ENCODE peak calls at places on chromosomes 13 and 19, in seven cellular contexts. M, H, T, Q, J, B and K are unnamed samples.

GRCh38 chr19:58020129-58020528 is 13.7 kb upstream of the ZSCAN1 start:
- DNase-seq in M (no peak), H (no peak), T (no peak), Q (no peak), J (no peak), B (no peak), K (no peak)

GRCh38 chr13:32669030-32669646 is 82.9 kb downstream of the PDS5B start:
- DNase-seq in M (peak), H (no peak), T (peak), Q (no peak), J (peak), B (peak), K (peak)

GRCh38 chr13:70835349-70835748 is 727.1 kb upstream of the KLHL1 start:
- DNase-seq in M (no peak), H (no peak), T (no peak), Q (no peak), J (no peak), B (no peak), K (no peak)

GRCh38 chr19:18408053-18408476 is 10.6 kb upstream of the LRRC25 start:
- DNase-seq in M (no peak), H (no peak), T (no peak), Q (peak), J (no peak), B (no peak), K (peak)

GRCh38 chr19:6023936-6024335 is 46.0 kb upstream of the RANBP3 start:
- DNase-seq in M (no peak), H (no peak), T (no peak), Q (no peak), J (no peak), B (no peak), K (no peak)

GRCh38 chr19:2274937-2275535 is 6.9 kb downstream of the PEAK3 start:
- DNase-seq in M (peak), H (no peak), T (peak), Q (peak), J (peak), B (peak), K (peak)

GRCh38 chr19:15432018-15432494 is 13.3 kb upstream of the AKAP8L start:
- DNase-seq in M (no peak), H (no peak), T (no peak), Q (peak), J (no peak), B (no peak), K (no peak)

GRCh38 chr13:75258159-75258782 is 223.7 kb downstream of the TBC1D4 start:
- DNase-seq in M (peak), H (no peak), T (no peak), Q (no peak), J (no peak), B (peak), K (peak)

GRCh38 chr13:99289674-99290337 is 17.4 kb downstream of the GPR183 start:
- DNase-seq in M (no peak), H (no peak), T (peak), Q (peak), J (no peak), B (no peak), K (no peak)

GRCh38 chr13:21420706-21421105 is 38.4 kb downstream of the ZDHHC20 start:
- DNase-seq in M (no peak), H (no peak), T (no peak), Q (no peak), J (no peak), B (no peak), K (no peak)

GRCh38 chr19:8662263-8662662 is 31.8 kb downstream of the NFILZ start:
- DNase-seq in M (no peak), H (no peak), T (no peak), Q (no peak), J (no peak), B (no peak), K (no peak)

GRCh38 chr19:14300281-14300680 is 81.0 kb upstream of the ADGRE5 start:
- DNase-seq in M (no peak), H (no peak), T (no peak), Q (no peak), J (no peak), B (peak), K (no peak)

GRCh38 chr19:29873024-29873800 is 61.4 kb downstream of the CCNE1 start:
- DNase-seq in M (peak), H (peak), T (peak), Q (peak), J (no peak), B (no peak), K (peak)

GRCh38 chr19:43504426-43505185 is at the start of gene PHLDB3:
- DNase-seq in M (no peak), H (no peak), T (no peak), Q (peak), J (peak), B (peak), K (no peak)

GRCh38 chr13:80084086-80084676 is 256.7 kb downstream of the SPRY2 start:
- DNase-seq in M (peak), H (no peak), T (no peak), Q (no peak), J (peak), B (peak), K (no peak)

GRCh38 chr19:16262618-16263017 is 62.0 kb upstream of the KLF2 start:
- DNase-seq in M (no peak), H (no peak), T (no peak), Q (no peak), J (no peak), B (no peak), K (peak)

GRCh38 chr13:30257433-30258099 is 49.8 kb downstream of the KATNAL1 start:
- DNase-seq in M (peak), H (no peak), T (no peak), Q (no peak), J (no peak), B (no peak), K (no peak)

GRCh38 chr19:48311384-48311783 is 14.0 kb upstream of the EMP3 start:
- DNase-seq in M (no peak), H (no peak), T (no peak), Q (no peak), J (no peak), B (no peak), K (no peak)

GRCh38 chr13:98372886-98373285 is 195.8 kb upstream of the RNF113B start:
- DNase-seq in M (peak), H (no peak), T (no peak), Q (no peak), J (no peak), B (no peak), K (no peak)

GRCh38 chr13:46126074-46126473 is 21.2 kb upstream of the CPB2 start:
- DNase-seq in M (no peak), H (no peak), T (no peak), Q (no peak), J (no peak), B (no peak), K (no peak)

GRCh38 chr13:113734099-113734825 is 24.8 kb upstream of the TMEM255B start:
- DNase-seq in M (no peak), H (no peak), T (no peak), Q (no peak), J (no peak), B (no peak), K (no peak)

GRCh38 chr13:52405369-52405766 is 604 bp downstream of the THSD1 start:
- DNase-seq in M (no peak), H (no peak), T (no peak), Q (no peak), J (no peak), B (no peak), K (no peak)

GRCh38 chr19:435707-436412 is 25.0 kb downstream of the SHC2 start:
- DNase-seq in M (no peak), H (no peak), T (no peak), Q (no peak), J (peak), B (no peak), K (no peak)

GRCh38 chr19:4583961-4584669 is 24.6 kb upstream of the SEMA6B start:
- DNase-seq in M (no peak), H (no peak), T (no peak), Q (peak), J (peak), B (no peak), K (peak)

GRCh38 chr19:1566392-1567115 is 1.6 kb downstream of the MEX3D start:
- DNase-seq in M (peak), H (no peak), T (no peak), Q (no peak), J (peak), B (peak), K (no peak)

GRCh38 chr13:74768521-74769090 is 634.4 kb upstream of the KLF12 start:
- DNase-seq in M (no peak), H (no peak), T (no peak), Q (no peak), J (no peak), B (no peak), K (no peak)

GRCh38 chr19:18613589-18614234 is 1.0 kb downstream of the TMEM59L start:
- DNase-seq in M (no peak), H (no peak), T (no peak), Q (no peak), J (no peak), B (no peak), K (no peak)